ENCODE peak calls at places on chromosomes 11 and 22, in ten cellular contexts. C is CD14-positive monocyte; T is left ventricle myocardium inferior; N is CD8-positive, alpha-beta T cell; R is foreskin fibroblast; H is cardiac septum; M is T-cell; B is activated CD4-positive, alpha-beta T cell treated with anti-CD3 and anti-CD28 coated beads for 24 hours; E is HEK293T; F is left colon. L is an unnamed sample.

GRCh38 chr11:31802000-31802551 is 9.0 kb downstream of the PAX6 start:
- DNase-seq in C (no peak), T (no peak), N (no peak), R (no peak), H (no peak), M (no peak), B (no peak), E (no peak), F (no peak), L (no peak)

GRCh38 chr11:102971766-102972165 is 16.2 kb upstream of the MMP13 start:
- DNase-seq in C (no peak), T (no peak), N (no peak), R (peak), H (no peak), M (no peak), B (no peak), E (no peak), F (no peak), L (no peak)

GRCh38 chr22:50007057-50007511 is 5.5 kb downstream of the IL17REL start:
- DNase-seq in C (no peak), T (no peak), N (no peak), R (no peak), H (no peak), M (no peak), B (no peak), E (no peak), F (no peak), L (no peak)

GRCh38 chr11:108943853-108944252 is 279.0 kb downstream of the DDX10 start:
- DNase-seq in C (no peak), T (no peak), N (no peak), R (no peak), H (no peak), M (no peak), B (no peak), E (no peak), F (no peak), L (no peak)

GRCh38 chr11:80937831-80938230 is 1497.0 kb upstream of the TENM4 start:
- DNase-seq in C (no peak), T (no peak), N (no peak), R (no peak), H (no peak), M (no peak), B (no peak), E (no peak), F (no peak), L (no peak)

GRCh38 chr11:8252388-8252787 is 11.3 kb downstream of the LMO1 start:
- DNase-seq in C (peak), T (no peak), N (no peak), R (no peak), H (peak), M (no peak), B (no peak), E (no peak), F (peak), L (no peak)

GRCh38 chr22:33105501-33105911 is 47.3 kb upstream of the SYN3 start:
- DNase-seq in C (no peak), T (no peak), N (no peak), R (peak), H (no peak), M (no peak), B (no peak), E (no peak), F (no peak), L (no peak)

GRCh38 chr11:109865558-109866186 is 227.5 kb upstream of the ZC3H12C start:
- DNase-seq in C (no peak), T (peak), N (no peak), R (no peak), H (no peak), M (no peak), B (no peak), E (no peak), F (no peak), L (no peak)

GRCh38 chr11:64765841-64766682 is 6.3 kb upstream of the PYGM start:
- DNase-seq in C (no peak), T (no peak), N (no peak), R (no peak), H (peak), M (no peak), B (no peak), E (no peak), F (peak), L (no peak)

GRCh38 chr11:37786214-37786755 is 1188.2 kb upstream of the RAG2 start:
- DNase-seq in C (no peak), T (no peak), N (no peak), R (peak), H (no peak), M (no peak), B (no peak), E (no peak), F (no peak), L (no peak)

GRCh38 chr22:30031328-30031727 is 48.9 kb upstream of the HORMAD2 start:
- DNase-seq in C (no peak), T (no peak), N (no peak), R (no peak), H (no peak), M (no peak), B (no peak), E (no peak), F (no peak), L (no peak)

GRCh38 chr22:39301108-39301507 is 18.3 kb downstream of the RPL3 start:
- DNase-seq in C (no peak), T (no peak), N (no peak), R (no peak), H (no peak), M (no peak), B (no peak), E (no peak), F (no peak), L (no peak)

GRCh38 chr22:40001800-40002577 is 7.2 kb downstream of the FAM83F start:
- DNase-seq in C (no peak), T (no peak), N (no peak), R (no peak), H (no peak), M (no peak), B (no peak), E (no peak), F (no peak), L (no peak)

GRCh38 chr11:128492461-128492860 is 94.9 kb downstream of the ETS1 start:
- DNase-seq in C (no peak), T (no peak), N (no peak), R (no peak), H (no peak), M (no peak), B (no peak), E (no peak), F (no peak), L (no peak)

GRCh38 chr11:1760351-1761109 is 3.2 kb downstream of the CTSD start:
- DNase-seq in C (peak), T (peak), N (no peak), R (peak), H (peak), M (no peak), B (no peak), E (no peak), F (peak), L (no peak)

GRCh38 chr11:121929581-121929980 is 186.4 kb downstream of the BLID start:
- DNase-seq in C (no peak), T (peak), N (no peak), R (peak), H (no peak), M (no peak), B (no peak), E (no peak), F (no peak), L (no peak)

GRCh38 chr22:45511847-45512261 is 9.2 kb downstream of the FBLN1 start:
- DNase-seq in C (no peak), T (peak), N (no peak), R (peak), H (peak), M (no peak), B (no peak), E (no peak), F (peak), L (no peak)

GRCh38 chr11:119320593-119321524 is 3.9 kb upstream of the MCAM start:
- DNase-seq in C (no peak), T (peak), N (peak), R (peak), H (no peak), M (no peak), B (no peak), E (peak), F (no peak), L (peak)

GRCh38 chr22:27542602-27543001 is 259.0 kb downstream of the MN1 start:
- DNase-seq in C (no peak), T (no peak), N (no peak), R (no peak), H (no peak), M (no peak), B (no peak), E (no peak), F (no peak), L (no peak)

GRCh38 chr11:27465629-27466028 is 7.0 kb downstream of the LGR4 start:
- DNase-seq in C (no peak), T (no peak), N (no peak), R (no peak), H (no peak), M (no peak), B (no peak), E (no peak), F (no peak), L (no peak)

GRCh38 chr11:125170001-125170405 is 5.5 kb downstream of the PKNOX2 start:
- DNase-seq in C (no peak), T (peak), N (no peak), R (no peak), H (no peak), M (no peak), B (no peak), E (no peak), F (no peak), L (no peak)